ENCODE peak calls at places on chromosome 21, in nine cellular contexts. T is H9; O is RWPE1; C is uterus; L is substantia nigra; J is pancreas; R is SJCRH30; K is brain microvascular endothelial cell; B is naive thymus-derived CD4-positive, alpha-beta T cell. E is an unnamed sample.

GRCh38 chr21:26519142-26519541 is 53.9 kb downstream of the CYYR1 start:
- DNase-seq in T (no peak), B (no peak), L (no peak), O (no peak), K (no peak), J (no peak), C (no peak), R (no peak), E (no peak)

GRCh38 chr21:38898422-38899098 is 92.8 kb downstream of the ETS2 start:
- DNase-seq in C (no peak), O (peak), T (no peak), L (no peak), B (no peak), R (no peak), J (no peak), K (no peak), E (no peak)

GRCh38 chr21:27213328-27213727 is 246.4 kb upstream of the ADAMTS5 start:
- DNase-seq in K (peak), B (no peak), R (no peak), C (no peak), O (no peak), J (no peak), L (no peak), T (no peak), E (no peak)

GRCh38 chr21:22456241-22456640 is 1458.0 kb downstream of the NCAM2 start:
- DNase-seq in J (no peak), O (no peak), L (no peak), T (no peak), C (no peak), R (no peak), K (no peak), B (no peak), E (no peak)

GRCh38 chr21:26801524-26801923 is 43.7 kb downstream of the ADAMTS1 start:
- DNase-seq in L (no peak), O (no peak), J (no peak), K (peak), T (no peak), B (no peak), R (no peak), C (no peak), E (no peak)

GRCh38 chr21:17089121-17089520 is 423.7 kb upstream of the CXADR start:
- DNase-seq in T (no peak), J (no peak), R (no peak), O (no peak), B (no peak), C (no peak), K (no peak), L (no peak), E (peak)

GRCh38 chr21:38913120-38913975 is 107.6 kb downstream of the ETS2 start:
- DNase-seq in O (peak), R (peak), K (no peak), T (peak), J (peak), B (no peak), L (no peak), C (peak), E (peak)

GRCh38 chr21:42311816-42312625 is 3.2 kb downstream of the TFF3 start:
- DNase-seq in B (no peak), J (no peak), C (no peak), R (no peak), L (no peak), O (no peak), K (no peak), T (no peak), E (no peak)

GRCh38 chr21:41883582-41883981 is 4.4 kb upstream of the PRDM15 start:
- DNase-seq in K (no peak), J (no peak), R (no peak), T (no peak), B (no peak), C (no peak), L (no peak), O (no peak), E (no peak)

GRCh38 chr21:43622796-43623195 is 36.5 kb downstream of the HSF2BP start:
- DNase-seq in R (no peak), O (no peak), B (no peak), J (no peak), K (no peak), L (no peak), T (no peak), C (no peak), E (no peak)

GRCh38 chr21:43623588-43623987 is 35.7 kb downstream of the HSF2BP start:
- DNase-seq in B (no peak), L (no peak), C (no peak), T (no peak), K (no peak), R (no peak), O (no peak), J (no peak), E (no peak)

GRCh38 chr21:43619856-43620255 is 39.4 kb downstream of the HSF2BP start:
- DNase-seq in R (no peak), O (no peak), B (no peak), T (no peak), K (no peak), C (no peak), L (no peak), J (no peak), E (no peak)

GRCh38 chr21:43618940-43619339 is 40.3 kb downstream of the HSF2BP start:
- DNase-seq in K (no peak), R (no peak), T (no peak), J (no peak), C (no peak), B (no peak), O (no peak), L (no peak), E (no peak)

GRCh38 chr21:43619344-43619743 is 39.9 kb downstream of the HSF2BP start:
- DNase-seq in T (no peak), K (no peak), B (no peak), O (no peak), L (no peak), R (no peak), J (no peak), C (no peak), E (no peak)
- H3K27ac ChIP-seq in T (no peak), K (no peak), B (no peak), O (no peak), L (no peak), R (no peak), J (no peak), C (no peak), E (no peak)

GRCh38 chr21:14825405-14826032 is 239.3 kb downstream of the NRIP1 start:
- DNase-seq in O (no peak), T (no peak), B (no peak), C (no peak), L (no peak), R (no peak), K (no peak), J (no peak), E (no peak)
- H3K27ac ChIP-seq in O (no peak), T (no peak), B (no peak), C (no peak), L (no peak), R (no peak), K (no peak), J (no peak), E (no peak)

GRCh38 chr21:45036630-45037029 is 37.8 kb upstream of the ADARB1 start:
- DNase-seq in K (no peak), O (no peak), T (no peak), J (no peak), L (no peak), B (no peak), C (no peak), R (no peak), E (no peak)

GRCh38 chr21:45033791-45034555 is 40.4 kb upstream of the ADARB1 start:
- DNase-seq in C (no peak), L (no peak), T (no peak), J (no peak), B (no peak), K (peak), R (no peak), O (no peak), E (no peak)

GRCh38 chr21:45034556-45035476 is 39.6 kb upstream of the ADARB1 start:
- DNase-seq in O (no peak), K (no peak), R (no peak), J (no peak), T (no peak), B (no peak), L (no peak), C (peak), E (no peak)

GRCh38 chr21:45032977-45033705 is 41.2 kb upstream of the ADARB1 start:
- DNase-seq in R (no peak), L (no peak), T (peak), K (no peak), J (no peak), B (no peak), C (no peak), O (no peak), E (no peak)

DNA sequence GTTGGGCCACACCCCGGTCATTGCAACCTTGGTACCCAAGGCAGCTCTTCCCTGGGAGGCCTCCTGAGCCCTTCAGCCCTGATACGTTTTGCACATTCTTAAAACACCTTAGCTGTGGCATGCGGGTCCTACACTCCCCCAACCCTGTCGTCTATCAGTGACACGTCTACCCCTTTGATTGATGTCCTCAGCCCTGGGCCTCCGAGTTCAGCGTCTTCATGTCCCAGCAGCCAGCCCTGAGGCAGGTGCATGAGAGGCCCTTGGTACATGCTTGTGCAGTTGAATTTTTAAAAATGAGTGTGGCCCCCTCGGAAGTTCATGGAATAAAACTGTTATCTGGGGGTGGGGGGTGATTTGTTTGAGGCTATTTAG is 38.9 kb upstream of the ADARB1 start:
- DNase-seq in K (no peak), R (no peak), C (no peak), O (no peak), J (no peak), B (no peak), T (no peak), L (no peak), E (no peak)
- H3K27ac ChIP-seq in K (no peak), R (no peak), C (no peak), O (no peak), J (no peak), B (no peak), T (no peak), L (no peak), E (no peak)

DNA sequence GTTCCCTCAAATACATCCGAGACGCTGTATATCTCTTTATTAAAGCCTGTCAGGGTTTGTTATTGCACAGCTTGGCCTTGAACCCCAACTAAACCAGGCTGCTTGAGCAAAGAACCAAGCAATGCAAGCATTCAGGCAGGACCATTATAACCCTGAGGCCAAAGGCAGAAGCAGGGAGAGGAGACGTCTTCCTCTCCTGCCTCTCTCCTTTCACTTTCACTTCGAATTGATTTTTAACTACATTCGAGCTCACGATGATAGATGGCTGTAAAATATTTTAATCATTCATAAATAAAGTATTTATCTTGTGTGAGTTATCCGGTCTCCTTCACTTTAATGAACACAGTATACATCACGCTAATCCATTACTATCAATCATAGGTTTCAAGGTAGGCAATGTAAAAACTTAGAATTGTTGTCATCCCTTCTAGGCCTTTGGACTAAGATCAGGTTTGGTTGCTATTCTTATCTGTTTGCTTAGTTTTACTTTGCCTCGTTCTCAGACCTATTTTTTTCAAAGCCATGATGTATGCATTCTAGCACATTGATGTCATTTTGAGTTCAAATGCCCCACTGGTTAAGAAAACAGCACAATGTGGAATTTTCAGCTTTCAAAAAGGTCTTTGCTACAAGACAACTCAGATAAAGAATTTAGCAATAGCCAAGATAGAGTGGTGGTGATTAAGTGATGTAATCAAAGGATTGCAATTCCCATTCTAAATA is 480.2 kb upstream of the RUNX1 start:
- DNase-seq in O (no peak), L (no peak), C (no peak), T (no peak), R (no peak), B (peak), K (peak), J (no peak), E (no peak)
- H3K27ac ChIP-seq in O (no peak), L (no peak), C (no peak), T (no peak), R (no peak), B (peak), K (peak), J (peak), E (no peak)

GRCh38 chr21:28561772-28562171 is 430.9 kb downstream of the LTN1 start:
- DNase-seq in T (no peak), B (no peak), J (no peak), C (no peak), R (no peak), L (no peak), O (no peak), K (no peak), E (no peak)
- H3K27ac ChIP-seq in T (no peak), B (no peak), J (no peak), C (no peak), R (no peak), L (no peak), O (no peak), K (no peak), E (no peak)

GRCh38 chr21:35764077-35764476 is 296.2 kb downstream of the SETD4 start:
- DNase-seq in T (no peak), K (no peak), J (no peak), R (no peak), O (no peak), B (no peak), L (no peak), C (no peak), E (no peak)

GRCh38 chr21:35770101-35770945 is 290.0 kb downstream of the SETD4 start:
- DNase-seq in J (no peak), C (no peak), K (no peak), R (no peak), O (no peak), B (no peak), T (no peak), L (no peak), E (no peak)

GRCh38 chr21:35768187-35768586 is 292.1 kb downstream of the SETD4 start:
- DNase-seq in B (no peak), J (no peak), L (no peak), C (no peak), T (no peak), K (no peak), R (no peak), O (no peak), E (no peak)

DNA sequence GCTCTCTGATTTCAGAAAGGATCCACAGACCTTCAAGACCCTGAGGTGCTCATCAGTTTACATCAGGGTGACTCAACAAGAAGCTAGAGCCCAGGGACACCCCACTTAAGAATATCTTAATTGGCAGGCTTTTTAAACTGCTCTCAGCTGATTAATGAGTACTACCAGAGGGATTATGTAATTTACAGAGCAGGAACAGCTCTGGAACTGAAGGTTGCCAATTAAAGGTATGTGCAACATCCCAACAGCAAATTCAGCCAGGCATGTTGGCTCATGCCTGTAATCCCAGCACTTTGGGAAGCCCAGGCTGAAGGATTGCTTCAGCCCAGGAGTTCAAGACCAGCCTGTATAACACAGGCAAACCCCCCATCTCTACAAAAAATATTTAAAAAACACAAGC is 295.7 kb downstream of the SETD4 start:
- DNase-seq in J (no peak), O (no peak), R (no peak), C (no peak), K (no peak), T (no peak), L (no peak), B (no peak), E (no peak)
- H3K27ac ChIP-seq in J (no peak), O (peak), R (no peak), C (no peak), K (no peak), T (no peak), L (no peak), B (no peak), E (no peak)